ENCODE peak calls at places on chromosomes 5 and 9, in eight cellular contexts. O is erythroblast; V is stimulated activated CD4-positive, alpha-beta T cell treated with anti-CD3 and anti-CD28 coated beads, Interleukin-2, amount 100 ng/mL, for 48 hours; Z is amniotic stem cell; E is NCI-H1048; H is WTC11; A is activated T-helper 1 cell treated with anti-CD3 and anti-CD28 coated beads, Interleukin-12 subunit alpha, Interleukin-12 subunit beta, Interleukin-2, Interleukin-4 antibody, amounts not matched to agents 30 ng/mL and 10 ng/mL and 1 ng/mL, durations not matched to agents 14 hours and 24 hours and 36 hours; K is T-cell. Y is an unnamed sample.

GRCh38 chr5:151696470-151697061 is 9.9 kb upstream of the SPARC start:
- DNase-seq in O (no peak), V (no peak), Z (peak; percentile 94), E (no peak), H (peak; percentile 34), A (no peak), K (no peak), Y (peak; percentile 96)

GRCh38 chr5:179679014-179679674 is 1.7 kb downstream of the CBY3 start:
- DNase-seq in O (peak; percentile 91), V (peak; percentile 64), Z (no peak), E (no peak), H (peak; percentile 84), A (peak; percentile 63), K (peak; percentile 46), Y (peak; percentile 66)

GRCh38 chr9:111959468-111959941 is 62.9 kb downstream of the UGCG start:
- DNase-seq in O (peak; percentile 15), V (no peak), Z (peak; percentile 24), E (no peak), H (no peak), A (no peak), K (no peak), Y (peak; percentile 89)

GRCh38 chr5:24365406-24365805 is 279.4 kb downstream of the CDH10 start:
- DNase-seq in O (no peak), V (no peak), Z (no peak), E (no peak), H (no peak), A (no peak), K (no peak), Y (peak; percentile 0)

GRCh38 chr9:95981741-95982390 is 106.4 kb downstream of the ERCC6L2 start:
- DNase-seq in O (no peak), V (no peak), Z (no peak), E (no peak), H (no peak), A (no peak), K (peak; percentile 48), Y (no peak)

GRCh38 chr9:35689601-35690446 is at the start of gene TPM2:
- DNase-seq in O (no peak), V (no peak), Z (peak; percentile 81), E (no peak), H (peak; percentile 75), A (no peak), K (no peak), Y (peak; percentile 88)

GRCh38 chr5:82806513-82806912 is 270.7 kb downstream of the TMEM167A start:
- DNase-seq in O (no peak), V (no peak), Z (no peak), E (no peak), H (no peak), A (no peak), K (no peak), Y (peak; percentile 39)

GRCh38 chr5:141272906-141273305 is 27.7 kb downstream of the PCDHB15 start:
- DNase-seq in O (no peak), V (no peak), Z (no peak), E (no peak), H (peak; percentile 47), A (no peak), K (no peak), Y (no peak)

GRCh38 chr5:67493676-67494075 is 297.1 kb upstream of the CD180 start:
- DNase-seq in O (peak; percentile 1), V (no peak), Z (no peak), E (no peak), H (peak; percentile 32), A (no peak), K (no peak), Y (peak; percentile 31)

GRCh38 chr5:132362086-132362485 is 7.4 kb upstream of the SLC22A5 start:
- DNase-seq in O (no peak), V (no peak), Z (no peak), E (no peak), H (no peak), A (no peak), K (no peak), Y (no peak)

GRCh38 chr9:69174645-69175487 is 789 bp downstream of the TJP2 start:
- DNase-seq in O (peak; percentile 32), V (peak; percentile 24), Z (peak; percentile 92), E (no peak), H (peak; percentile 63), A (peak; percentile 21), K (no peak), Y (peak; percentile 96)

GRCh38 chr9:6711403-6711802 is 46.4 kb upstream of the KDM4C start:
- DNase-seq in O (no peak), V (no peak), Z (no peak), E (no peak), H (no peak), A (no peak), K (no peak), Y (no peak)

GRCh38 chr9:14245901-14246525 is 67.9 kb downstream of the NFIB start:
- DNase-seq in O (no peak), V (no peak), Z (no peak), E (no peak), H (no peak), A (no peak), K (no peak), Y (peak; percentile 78)

GRCh38 chr5:17314907-17315471 is 97.6 kb downstream of the BASP1 start:
- DNase-seq in O (no peak), V (no peak), Z (no peak), E (no peak), H (no peak), A (no peak), K (no peak), Y (peak; percentile 14)